ENCODE peak calls at places on chromosomes 2 and 18, in four cellular contexts. S, W, B and E are unnamed samples.

GRCh38 chr2:5285891-5286290 is 406.3 kb upstream of the SOX11 start:
- DNase-seq in B (no peak), W (no peak), S (no peak), E (no peak)

GRCh38 chr2:128641421-128642095 is 322.9 kb upstream of the HS6ST1 start:
- DNase-seq in W (no peak), B (no peak), S (peak; percentile 17), E (no peak)

GRCh38 chr2:218444692-218445357 is 25.9 kb downstream of the VIL1 start:
- DNase-seq in B (no peak), S (peak; percentile 21), W (no peak), E (no peak)

GRCh38 chr2:234974501-234975385 is 22.9 kb downstream of the SH3BP4 start:
- DNase-seq in B (peak; percentile 85), S (no peak), W (no peak), E (peak; percentile 77)

GRCh38 chr2:230765611-230766300 is 53.1 kb downstream of the CAB39 start:
- DNase-seq in S (no peak), W (no peak), B (peak; percentile 55), E (no peak)

GRCh38 chr2:219448776-219449476 is 14.3 kb downstream of the SPEG start:
- DNase-seq in B (no peak), S (no peak), W (peak; percentile 50), E (no peak)

GRCh38 chr2:145012214-145012670 is 492.3 kb upstream of the ZEB2 start:
- DNase-seq in B (no peak), S (no peak), W (no peak), E (peak; percentile 62)

GRCh38 chr2:27494944-27495554 is at the start of gene FNDC4:
- DNase-seq in B (no peak), W (peak; percentile 62), S (no peak), E (peak; percentile 17)

GRCh38 chr2:25614711-25615110 is 58.7 kb downstream of the DTNB start:
- DNase-seq in S (no peak), B (no peak), W (no peak), E (no peak)

GRCh38 chr2:60553992-60554648 is 666 bp upstream of the BCL11A start:
- DNase-seq in S (peak; percentile 52), W (no peak), B (peak; percentile 18), E (peak; percentile 73)

GRCh38 chr2:96767135-96767871 is 6.6 kb downstream of the CNNM4 start:
- DNase-seq in B (no peak), S (no peak), W (no peak), E (no peak)
- H3K27ac ChIP-seq in B (no peak overlapping the region), S (no peak overlapping the region), W (no peak overlapping the region), E (no peak overlapping the region)

DNA sequence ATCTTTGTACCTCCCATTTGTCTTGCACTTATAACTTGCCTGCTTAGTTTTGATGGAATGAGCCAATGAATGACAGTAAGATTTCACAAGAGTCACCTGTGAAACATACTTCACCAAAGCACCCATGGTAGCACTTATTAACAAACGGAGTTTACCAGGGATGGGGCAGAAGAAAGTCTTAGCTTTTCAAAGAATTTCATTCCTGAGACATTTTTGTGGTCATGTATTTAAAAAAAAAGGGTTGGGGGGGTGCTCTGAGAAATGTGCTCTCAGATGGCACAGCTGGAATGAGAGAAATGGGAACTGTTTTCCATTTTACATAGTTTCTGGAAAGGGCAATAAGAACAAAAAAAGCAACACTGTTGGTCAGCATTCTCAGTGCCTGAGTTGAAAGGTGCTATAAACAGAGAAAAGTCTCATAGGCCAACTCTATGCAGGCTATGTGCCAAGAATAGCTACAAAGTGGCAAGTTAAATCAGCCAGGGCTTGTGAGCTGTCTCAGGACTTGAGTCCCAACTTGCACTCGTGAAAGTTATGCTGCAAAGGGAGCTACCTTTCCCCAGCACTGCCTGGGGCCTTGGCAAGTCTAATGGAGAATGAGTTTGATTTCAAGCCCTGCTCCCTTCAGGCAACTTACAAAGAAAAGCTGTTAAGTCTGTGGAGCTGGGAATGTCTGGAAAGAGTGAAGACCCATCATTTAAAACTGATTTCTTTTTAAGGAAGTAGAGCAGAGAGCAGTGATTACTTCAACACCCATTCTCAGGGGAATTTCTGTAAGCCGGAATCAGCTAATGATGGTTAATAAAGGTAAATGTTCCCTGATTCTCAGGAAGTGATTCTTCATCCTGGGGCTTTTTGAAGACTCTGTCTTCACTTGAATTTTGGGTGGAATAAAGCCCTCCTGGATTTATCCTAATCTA is 170.6 kb downstream of the SLC8A1 start:
- DNase-seq in W (no peak), B (peak; percentile 89), S (no peak), E (peak; percentile 91)
- H3K4me1 ChIP-seq in W (peaks cover 7% of the 10 kb centered on the region), B (peaks cover 17% of the 10 kb centered on the region), S (peaks cover 25% of the 10 kb centered on the region), E (peaks cover 81% of the 10 kb centered on the region)

GRCh38 chr2:96345868-96346452 is 10.4 kb downstream of the NCAPH start:
- DNase-seq in S (no peak), B (no peak), W (no peak), E (no peak)
- H3K36me3 ChIP-seq in S (no peaks in the 10 kb centered on the region), B (peaks cover 16% of the 10 kb centered on the region), W (peaks cover 53% of the 10 kb centered on the region), E (no peaks in the 10 kb centered on the region)

GRCh38 chr18:73780218-73780617 is 367.4 kb downstream of the FBXO15 start:
- DNase-seq in S (no peak), W (no peak), B (no peak), E (no peak)

GRCh38 chr18:73785276-73785675 is 362.4 kb downstream of the FBXO15 start:
- DNase-seq in W (no peak), S (no peak), B (peak; percentile 53), E (no peak)

GRCh38 chr18:73787316-73787715 is 360.3 kb downstream of the FBXO15 start:
- DNase-seq in S (no peak), B (no peak), W (no peak), E (no peak)

GRCh38 chr18:73782405-73782804 is 365.2 kb downstream of the FBXO15 start:
- DNase-seq in B (no peak), S (no peak), W (no peak), E (no peak)

GRCh38 chr18:73784853-73785252 is 362.8 kb downstream of the FBXO15 start:
- DNase-seq in W (no peak), B (no peak), S (no peak), E (no peak)
- H3K27ac ChIP-seq in W (no peak overlapping the region), B (no peak overlapping the region), S (no peak overlapping the region), E (no peak overlapping the region)

DNA sequence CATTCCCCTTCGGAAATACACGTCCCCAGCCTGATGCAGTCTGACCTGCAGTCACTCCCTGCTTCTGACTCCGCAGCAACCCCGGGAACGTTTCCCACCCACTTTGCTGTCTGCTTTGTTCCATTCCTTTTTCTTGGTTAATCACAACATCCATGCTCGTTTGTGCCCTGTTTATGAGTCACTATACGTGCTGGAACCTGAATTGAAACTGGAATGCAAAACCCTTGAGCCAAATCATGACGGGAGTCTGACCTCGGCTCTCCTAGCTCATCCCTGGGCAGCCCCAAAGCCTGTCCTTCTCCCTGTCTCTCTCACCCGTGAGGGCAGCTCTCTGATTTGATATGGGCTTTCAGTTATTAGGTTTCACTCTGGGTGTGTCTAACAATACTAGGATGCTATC is 57.1 kb upstream of the RNF152 start:
- DNase-seq in W (no peak), B (peak; percentile 87), S (no peak), E (peak; percentile 66)
- H3K4me1 ChIP-seq in W (peaks cover 32% of the 10 kb centered on the region), B (peaks cover 50% of the 10 kb centered on the region), S (no peaks in the 10 kb centered on the region), E (peaks cover 9% of the 10 kb centered on the region)

DNA sequence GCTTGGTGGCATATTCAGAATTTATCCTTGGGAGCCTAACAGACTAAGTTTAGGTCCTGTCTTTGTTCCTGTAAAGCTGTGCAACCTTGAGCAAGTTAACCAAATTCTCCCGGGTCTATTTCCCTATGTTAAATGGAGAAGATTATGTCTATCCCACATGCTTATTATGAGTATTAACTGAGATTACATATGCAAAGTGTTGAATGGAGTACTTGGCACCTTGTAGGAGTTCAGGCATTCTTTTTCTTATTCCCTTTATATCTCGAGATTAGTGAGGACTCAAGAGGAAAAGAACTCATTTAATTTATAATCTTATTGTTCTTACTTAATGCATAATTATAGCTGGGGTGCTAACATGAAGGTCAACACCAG is 184.6 kb downstream of the FMNL2 start:
- DNase-seq in S (no peak), W (no peak), B (no peak), E (no peak)
- H3K36me3 ChIP-seq in S (no peaks in the 10 kb centered on the region), W (no peaks in the 10 kb centered on the region), B (no peaks in the 10 kb centered on the region), E (no peaks in the 10 kb centered on the region)